ENCODE peak calls at places on chromosomes 6 and 20, in seven cellular contexts. E is GM20000, P is foreskin fibroblast, B is WTC11, I is kidney epithelial cell, A is neural progenitor cell, S is breast epithelium. W is an unnamed sample.

GRCh38 chr20:24461848-24462247 is 7.6 kb upstream of the SYNDIG1 start:
- DNase-seq in B (no peak), S (no peak), E (no peak), A (no peak), P (no peak), I (no peak), W (no peak)

GRCh38 chr20:2301164-2301622 is 5.4 kb downstream of the TGM3 start:
- DNase-seq in S (no peak), I (no peak), B (no peak), E (peak; percentile 75), P (peak; percentile 39), A (no peak), W (no peak)

GRCh38 chr6:22557007-22557406 is 12.4 kb upstream of the HDGFL1 start:
- DNase-seq in E (no peak), B (no peak), I (no peak), A (no peak), S (no peak), P (no peak), W (no peak)

GRCh38 chr6:138815797-138816528 is 20.1 kb downstream of the ECT2L start:
- DNase-seq in I (peak; percentile 35), S (no peak), A (peak; percentile 67), E (peak; percentile 56), B (no peak), P (peak; percentile 80), W (peak; percentile 36)

GRCh38 chr6:159084493-159085091 is 39.8 kb upstream of the TAGAP start:
- DNase-seq in S (no peak), I (peak; percentile 12), E (no peak), A (no peak), P (peak; percentile 59), B (no peak), W (no peak)

GRCh38 chr6:159013229-159013628 is 13.2 kb upstream of the RSPH3 start:
- DNase-seq in B (no peak), P (no peak), E (no peak), A (no peak), I (no peak), S (no peak), W (no peak)

GRCh38 chr6:34383651-34384304 is 8.7 kb downstream of the NUDT3 start:
- DNase-seq in P (peak; percentile 53), S (no peak), I (no peak), A (no peak), B (no peak), E (no peak), W (no peak)

GRCh38 chr6:6771224-6771915 is 182.8 kb downstream of the LY86 start:
- DNase-seq in S (peak; percentile 70), I (no peak), P (no peak), A (no peak), E (no peak), B (no peak), W (no peak)

GRCh38 chr6:154403803-154404202 is 47.2 kb upstream of the IPCEF1 start:
- DNase-seq in A (no peak), P (peak; percentile 88), B (no peak), I (no peak), E (no peak), S (no peak), W (no peak)

GRCh38 chr6:56642366-56643261 is at the start of gene DST:
- DNase-seq in P (peak; percentile 95), I (peak; percentile 42), E (no peak), A (no peak), B (no peak), S (no peak), W (no peak)

GRCh38 chr6:42390228-42390934 is 61.3 kb downstream of the TRERF1 start:
- DNase-seq in E (peak; percentile 32), I (no peak), B (no peak), S (no peak), A (no peak), P (no peak), W (no peak)

GRCh38 chr6:20340459-20340858 is 61.2 kb upstream of the E2F3 start:
- DNase-seq in B (no peak), A (no peak), P (no peak), I (no peak), E (no peak), S (no peak), W (no peak)

GRCh38 chr6:67112120-67112519 is 1405.1 kb upstream of the EYS start:
- DNase-seq in P (no peak), A (peak; percentile 24), I (no peak), B (no peak), E (no peak), S (no peak), W (no peak)

GRCh38 chr6:54892831-54893230 is 46.3 kb downstream of the FAM83B start:
- DNase-seq in A (peak; percentile 4), P (peak; percentile 65), B (no peak), E (no peak), S (no peak), I (peak; percentile 74), W (no peak)

GRCh38 chr6:3431994-3432393 is 24.9 kb downstream of the SLC22A23 start:
- DNase-seq in B (no peak), P (no peak), I (no peak), A (no peak), E (no peak), S (no peak), W (no peak)

GRCh38 chr6:151679081-151679480 is 128.4 kb upstream of the ESR1 start:
- DNase-seq in P (peak; percentile 96), B (no peak), S (no peak), I (no peak), A (no peak), E (no peak), W (no peak)

GRCh38 chr6:142885182-142885867 is 59.7 kb downstream of the HIVEP2 start:
- DNase-seq in S (no peak), I (peak; percentile 100), P (peak; percentile 92), A (peak; percentile 65), B (peak; percentile 30), E (peak; percentile 41), W (no peak)

GRCh38 chr6:96089173-96089572 is 73.4 kb downstream of the FUT9 start:
- DNase-seq in A (peak; percentile 51), P (no peak), S (no peak), E (no peak), I (no peak), B (peak; percentile 62), W (no peak)

DNA sequence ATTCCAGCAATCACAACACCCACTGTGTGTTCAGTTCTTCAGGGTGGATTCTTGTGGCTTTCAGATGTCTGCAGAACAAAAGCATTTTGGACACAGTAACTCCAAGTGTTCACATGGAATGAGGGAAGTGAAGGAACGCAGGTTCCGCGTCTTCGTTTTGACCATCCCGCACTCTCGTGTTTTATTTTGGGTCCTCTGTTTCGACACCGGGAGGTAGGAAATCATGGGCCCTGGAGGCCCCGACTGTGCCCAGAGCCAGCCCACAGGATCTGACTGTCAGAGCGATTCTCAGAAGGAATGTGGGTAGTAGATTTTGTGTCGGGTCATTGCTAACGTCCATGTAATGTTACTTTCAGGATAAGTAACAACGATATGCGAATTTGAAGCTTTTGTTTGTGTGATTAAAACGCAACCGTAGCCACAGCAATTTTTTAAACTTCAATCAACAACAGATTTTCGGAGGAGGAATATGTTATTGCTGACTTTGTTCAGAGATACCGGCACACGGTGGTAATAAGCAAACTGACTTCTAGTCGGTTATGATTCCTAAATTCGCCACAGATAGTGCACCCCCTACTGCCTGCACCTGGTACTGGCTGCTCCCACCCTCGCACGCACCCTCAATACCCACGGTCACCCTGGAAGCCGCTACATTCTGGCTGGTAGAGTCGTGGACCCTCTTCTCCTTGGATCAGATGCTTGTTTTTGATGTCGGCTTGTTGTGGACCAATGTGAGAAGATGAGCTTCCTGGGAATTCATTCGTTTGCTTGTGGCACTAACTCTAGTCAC is 10.5 kb downstream of the NPEPL1 start:
- DNase-seq in I (no peak), E (no peak), A (no peak), B (peak; percentile 13), S (no peak), P (no peak), W (no peak)
- TF ChIP-seq CTCF in I (peak; percentile 22), E (peak; percentile 35), A (peak; percentile 36), B (peak; percentile 16), S (no peak), P (no peak), W (peak; percentile 7)

GRCh38 chr6:122838060-122838780 is 49.2 kb downstream of the SMPDL3A start:
- DNase-seq in P (peak; percentile 50), S (no peak), I (no peak), E (no peak), A (no peak), B (no peak), W (no peak)
- TF ChIP-seq CTCF in P (peak; percentile 43), S (no peak), I (peak; percentile 59), E (no peak), A (peak; percentile 58), B (no peak), W (peak; percentile 58)

GRCh38 chr6:68343901-68344300 is 291.2 kb upstream of the ADGRB3 start:
- DNase-seq in E (peak; percentile 6), P (peak; percentile 71), A (peak; percentile 78), I (no peak), B (peak; percentile 64), S (no peak), W (no peak)
- TF ChIP-seq CTCF in E (peak; percentile 18), P (no peak), A (peak; percentile 79), I (peak; percentile 58), B (peak; percentile 45), S (no peak), W (peak; percentile 50)

GRCh38 chr20:49519777-49520359 is 37.4 kb upstream of the KCNB1 start:
- DNase-seq in A (no peak), E (no peak), I (no peak), S (peak; percentile 14), B (no peak), P (no peak), W (no peak)
- TF ChIP-seq CTCF in A (no peak), E (no peak), I (no peak), S (no peak), B (no peak), P (no peak), W (no peak)

GRCh38 chr6:135314543-135314942 is 133.4 kb downstream of the MYB start:
- DNase-seq in E (peak; percentile 5), B (no peak), P (no peak), S (no peak), A (no peak), I (no peak), W (no peak)
- TF ChIP-seq CTCF in E (no peak), B (no peak), P (no peak), S (no peak), A (no peak), I (no peak), W (no peak)

GRCh38 chr6:27829453-27830211 is 82.6 kb downstream of the OR2B2 start:
- DNase-seq in P (peak; percentile 40), A (no peak), E (no peak), B (no peak), S (no peak), I (no peak), W (no peak)
- TF ChIP-seq CTCF in P (no peak), A (no peak), E (no peak), B (no peak), S (no peak), I (no peak), W (no peak)

W was measured in D721Med.